ENCODE peak calls at places on chromosomes 6 and 20, in four cellular contexts. P, D, G and R are unnamed samples.

GRCh38 chr6:151482290-151482689 is 11.5 kb upstream of the CCDC170 start:
- DNase-seq in P (no peak), D (no peak), G (no peak), R (no peak)

GRCh38 chr6:73234732-73235131 is 9.4 kb upstream of the KHDC1L start:
- DNase-seq in P (no peak), D (no peak), G (no peak), R (no peak)

GRCh38 chr20:1994627-1995026 is 769 bp upstream of the PDYN start:
- DNase-seq in P (no peak), D (no peak), G (no peak), R (no peak)

GRCh38 chr6:121482004-121482693 is 46.7 kb downstream of the GJA1 start:
- DNase-seq in P (no peak), D (no peak), G (no peak), R (no peak)

GRCh38 chr6:108564178-108564577 is 3.5 kb downstream of the FOXO3 start:
- DNase-seq in P (no peak), D (no peak), G (peak), R (no peak)

GRCh38 chr20:31934968-31935764 is 16.7 kb downstream of the PDRG1 start:
- DNase-seq in P (no peak), D (no peak), G (no peak), R (no peak)

GRCh38 chr6:11356404-11357155 is 124.1 kb upstream of the NEDD9 start:
- DNase-seq in P (peak), D (no peak), G (no peak), R (peak)

GRCh38 chr6:170497845-170498281 is 55.2 kb downstream of the PSMB1 start:
- DNase-seq in P (no peak), D (peak), G (no peak), R (no peak)

GRCh38 chr20:25023316-25023715 is 30.8 kb upstream of the APMAP start:
- DNase-seq in P (peak), D (no peak), G (no peak), R (no peak)

GRCh38 chr6:26254666-26255176 is 110.3 kb upstream of the BTN3A2 start:
- DNase-seq in P (no peak), D (no peak), G (no peak), R (peak)

GRCh38 chr6:158060447-158061360 is 79.0 kb downstream of the SYNJ2 start:
- DNase-seq in P (peak), D (peak), G (no peak), R (peak)

GRCh38 chr20:57078101-57078500 is 188.3 kb downstream of the BMP7 start:
- DNase-seq in P (no peak), D (no peak), G (no peak), R (no peak)